ENCODE peak calls at places on chromosomes 16 and 17, in eight cellular contexts. T is heart right ventricle, J is left lung, H is fibroblast of mammary gland, A is neural crest cell, Z is suprapubic skin, V is adrenal gland, F is nephron progenitor cell. X is an unnamed sample.

GRCh38 chr17:17545031-17545820 is 46.3 kb downstream of the PEMT start:
- DNase-seq in T (no peak), J (no peak), H (peak), A (no peak), Z (no peak), V (no peak), F (no peak), X (no peak)

GRCh38 chr17:15490634-15491261 is 23.3 kb upstream of the CDRT4 start:
- DNase-seq in T (peak), J (peak), H (peak), A (peak), Z (peak), V (peak), F (peak), X (no peak)

GRCh38 chr16:24728891-24729242 is 584 bp upstream of the TNRC6A start:
- DNase-seq in T (no peak), J (no peak), H (no peak), A (no peak), Z (no peak), V (no peak), F (no peak), X (no peak)

GRCh38 chr16:7653746-7654145 is 321.1 kb downstream of the RBFOX1 start:
- DNase-seq in T (no peak), J (no peak), H (no peak), A (no peak), Z (no peak), V (no peak), F (no peak), X (no peak)

GRCh38 chr16:53744449-53744848 is 40.5 kb downstream of the FTO start:
- DNase-seq in T (no peak), J (no peak), H (no peak), A (no peak), Z (no peak), V (no peak), F (no peak), X (no peak)

GRCh38 chr17:68456529-68457167 is 648 bp downstream of the WIPI1 start:
- DNase-seq in T (peak), J (peak), H (peak), A (peak), Z (peak), V (peak), F (peak), X (no peak)

GRCh38 chr17:7060165-7060890 is 16.4 kb upstream of the SLC16A11 start:
- DNase-seq in T (no peak), J (no peak), H (peak), A (no peak), Z (no peak), V (no peak), F (no peak), X (no peak)

GRCh38 chr16:31010539-31010938 is at the start of gene STX1B:
- DNase-seq in T (no peak), J (no peak), H (no peak), A (peak), Z (no peak), V (no peak), F (peak), X (no peak)

GRCh38 chr16:54519161-54519685 is 232.6 kb upstream of the IRX3 start:
- DNase-seq in T (no peak), J (no peak), H (peak), A (no peak), Z (no peak), V (no peak), F (no peak), X (no peak)

GRCh38 chr17:66398059-66398458 is 95.6 kb downstream of the PRKCA start:
- DNase-seq in T (no peak), J (no peak), H (no peak), A (no peak), Z (no peak), V (no peak), F (no peak), X (no peak)

GRCh38 chr17:62793919-62794665 is 14.0 kb downstream of the MARCHF10 start:
- DNase-seq in T (no peak), J (no peak), H (no peak), A (no peak), Z (no peak), V (no peak), F (no peak), X (no peak)

GRCh38 chr17:64441772-64442549 is 7.0 kb upstream of the MILR1 start:
- DNase-seq in T (peak), J (peak), H (peak), A (no peak), Z (no peak), V (peak), F (no peak), X (no peak)

GRCh38 chr16:88596477-88596876 is 26.3 kb downstream of the ZC3H18 start:
- DNase-seq in T (no peak), J (no peak), H (peak), A (no peak), Z (no peak), V (no peak), F (no peak), X (no peak)

GRCh38 chr17:19348806-19349205 is 13.7 kb downstream of the B9D1 start:
- DNase-seq in T (no peak), J (no peak), H (no peak), A (no peak), Z (peak), V (peak), F (no peak), X (no peak)

GRCh38 chr17:10737168-10737622 is 7.4 kb upstream of the TMEM220 start:
- DNase-seq in T (peak), J (peak), H (peak), A (peak), Z (peak), V (peak), F (peak), X (peak)

GRCh38 chr16:72131036-72131435 is 37.4 kb downstream of the DHX38 start:
- DNase-seq in T (no peak), J (no peak), H (peak), A (no peak), Z (no peak), V (no peak), F (no peak), X (no peak)

GRCh38 chr16:57245472-57246113 is 534 bp downstream of the ARL2BP start:
- DNase-seq in T (peak), J (peak), H (peak), A (peak), Z (no peak), V (peak), F (no peak), X (no peak)

GRCh38 chr17:69423450-69423849 is 9.0 kb downstream of the MAP2K6 start:
- DNase-seq in T (no peak), J (no peak), H (no peak), A (no peak), Z (no peak), V (no peak), F (no peak), X (no peak)

GRCh38 chr17:55175788-55176425 is 88.9 kb upstream of the HLF start:
- DNase-seq in T (no peak), J (no peak), H (no peak), A (no peak), Z (no peak), V (no peak), F (no peak), X (no peak)

GRCh38 chr16:11497851-11498289 is 88.8 kb downstream of the LITAF start:
- DNase-seq in T (no peak), J (no peak), H (peak), A (no peak), Z (peak), V (peak), F (no peak), X (no peak)

GRCh38 chr17:39739885-39740356 is 2.2 kb downstream of the GRB7 start:
- DNase-seq in T (no peak), J (no peak), H (no peak), A (no peak), Z (no peak), V (no peak), F (no peak), X (no peak)

GRCh38 chr17:72479113-72479512 is 358.3 kb downstream of the SOX9 start:
- DNase-seq in T (no peak), J (no peak), H (no peak), A (no peak), Z (no peak), V (no peak), F (no peak), X (no peak)

GRCh38 chr17:4742629-4743028 is 2.9 kb upstream of the CXCL16 start:
- DNase-seq in T (no peak), J (no peak), H (no peak), A (no peak), Z (no peak), V (no peak), F (no peak), X (no peak)

GRCh38 chr16:3182608-3183444 is 5.2 kb upstream of the OR1F1 start:
- DNase-seq in T (no peak), J (no peak), H (peak), A (peak), Z (no peak), V (no peak), F (peak), X (no peak)
- TF ChIP-seq CTCF in T (no peak), J (peak), H (no peak), A (no peak), Z (peak), V (peak), F (no peak), X (no peak)

GRCh38 chr17:81469266-81469665 is 43.3 kb downstream of the ACTG1 start:
- DNase-seq in T (no peak), J (no peak), H (no peak), A (no peak), Z (no peak), V (no peak), F (no peak), X (no peak)

GRCh38 chr17:81470944-81471803 is 41.4 kb downstream of the ACTG1 start:
- DNase-seq in T (no peak), J (no peak), H (peak), A (no peak), Z (no peak), V (no peak), F (no peak), X (no peak)

GRCh38 chr17:81470270-81470943 is 42.2 kb downstream of the ACTG1 start:
- DNase-seq in T (no peak), J (no peak), H (no peak), A (no peak), Z (no peak), V (no peak), F (no peak), X (no peak)

GRCh38 chr17:81473019-81473418 is 39.6 kb downstream of the ACTG1 start:
- DNase-seq in T (no peak), J (no peak), H (no peak), A (no peak), Z (no peak), V (peak), F (no peak), X (no peak)

GRCh38 chr17:81471804-81472456 is 40.7 kb downstream of the ACTG1 start:
- DNase-seq in T (no peak), J (no peak), H (peak), A (no peak), Z (peak), V (peak), F (no peak), X (no peak)
- TF ChIP-seq CTCF in T (no peak), J (no peak), H (peak), A (no peak), Z (peak), V (no peak), F (no peak), X (no peak)

GRCh38 chr16:69938981-69939820 is 11.9 kb upstream of the CLEC18A start:
- DNase-seq in T (no peak), J (no peak), H (no peak), A (no peak), Z (peak), V (peak), F (no peak), X (no peak)

GRCh38 chr16:69936751-69937211 is 14.4 kb upstream of the CLEC18A start:
- DNase-seq in T (no peak), J (no peak), H (no peak), A (no peak), Z (peak), V (no peak), F (no peak), X (no peak)

GRCh38 chr16:69936252-69936651 is 14.9 kb upstream of the CLEC18A start:
- DNase-seq in T (no peak), J (no peak), H (no peak), A (no peak), Z (peak), V (no peak), F (no peak), X (no peak)

GRCh38 chr16:69935740-69936139 is 15.4 kb upstream of the CLEC18A start:
- DNase-seq in T (no peak), J (no peak), H (no peak), A (no peak), Z (peak), V (no peak), F (no peak), X (no peak)

GRCh38 chr16:69937465-69937951 is 13.6 kb upstream of the CLEC18A start:
- DNase-seq in T (no peak), J (no peak), H (no peak), A (no peak), Z (peak), V (no peak), F (no peak), X (no peak)
- TF ChIP-seq CTCF in T (no peak), J (no peak), H (peak), A (no peak), Z (no peak), V (peak), F (peak), X (no peak)

DNA sequence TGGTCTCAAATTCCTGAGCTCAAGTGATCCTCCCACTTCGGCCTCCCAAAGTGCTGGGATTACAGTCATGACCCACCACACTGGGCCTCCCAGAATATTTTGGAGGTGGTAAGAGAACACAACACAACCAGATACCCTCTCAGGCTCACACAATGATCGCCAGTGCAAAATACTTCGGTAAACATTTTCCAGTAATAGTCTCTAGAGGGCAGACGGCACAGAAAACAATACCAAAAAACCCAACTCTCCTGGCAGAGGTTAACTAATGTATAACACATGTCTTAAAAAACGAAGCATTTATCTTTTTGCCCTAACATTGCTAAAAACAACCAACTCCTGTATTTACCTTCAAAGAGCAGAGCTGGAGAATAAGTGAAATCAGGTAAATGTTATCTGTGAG is 10.5 kb downstream of the NUFIP2 start:
- DNase-seq in T (no peak), J (no peak), H (peak), A (no peak), Z (no peak), V (no peak), F (no peak), X (no peak)
- TF ChIP-seq CTCF in T (no peak), J (no peak), H (peak), A (peak), Z (no peak), V (no peak), F (no peak), X (peak)

GRCh38 chr16:47571049-47571448 is 109.9 kb downstream of the PHKB start:
- DNase-seq in T (no peak), J (no peak), H (no peak), A (no peak), Z (no peak), V (no peak), F (no peak), X (no peak)
- TF ChIP-seq CTCF in T (no peak), J (no peak), H (no peak), A (no peak), Z (no peak), V (no peak), F (no peak), X (no peak)

DNA sequence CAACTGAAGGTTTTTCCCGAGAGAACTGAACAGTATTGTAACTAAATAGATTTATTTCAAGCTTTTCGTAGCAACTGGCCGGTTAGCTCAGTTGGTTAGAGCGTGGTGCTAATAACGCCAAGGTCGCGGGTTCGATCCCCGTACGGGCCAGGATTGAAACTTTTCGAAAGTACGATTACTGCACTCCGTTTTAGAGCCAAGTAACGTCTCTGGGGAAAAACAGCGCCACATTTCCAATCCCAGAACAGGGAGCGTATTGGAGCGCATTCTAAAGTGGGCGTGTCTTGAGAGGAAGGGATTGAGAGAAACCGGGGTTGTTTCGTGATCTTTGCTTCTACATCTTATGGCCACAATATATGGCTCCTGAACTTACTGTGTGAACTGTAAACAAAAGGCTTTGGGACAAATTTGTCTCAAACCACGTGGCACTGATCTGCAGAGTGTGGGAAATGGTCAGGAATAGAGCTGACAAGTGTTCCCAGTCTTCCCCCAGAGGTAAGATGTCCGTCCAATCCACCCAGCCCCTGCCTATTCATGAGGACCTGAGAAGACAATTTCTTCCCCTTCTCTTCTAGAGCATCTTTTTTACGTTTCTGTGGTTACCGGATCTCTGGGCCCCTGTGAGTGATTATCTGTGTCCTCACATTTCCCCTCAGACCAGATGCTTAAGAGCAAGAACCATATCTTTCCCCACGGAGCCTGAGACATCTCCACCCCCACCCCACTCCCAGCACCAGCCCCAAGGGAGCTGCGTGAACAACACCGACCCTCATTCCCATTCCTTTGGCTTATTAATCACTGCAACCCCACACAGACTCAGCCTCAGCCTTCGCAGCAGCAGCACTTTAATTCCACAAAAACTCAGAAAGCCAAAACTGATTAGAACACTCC is 2.2 kb downstream of the BORCS6 start:
- DNase-seq in T (peak), J (peak), H (peak), A (peak), Z (peak), V (peak), F (peak), X (peak)
- TF ChIP-seq CTCF in T (no peak), J (no peak), H (no peak), A (no peak), Z (no peak), V (no peak), F (no peak), X (no peak)

DNA sequence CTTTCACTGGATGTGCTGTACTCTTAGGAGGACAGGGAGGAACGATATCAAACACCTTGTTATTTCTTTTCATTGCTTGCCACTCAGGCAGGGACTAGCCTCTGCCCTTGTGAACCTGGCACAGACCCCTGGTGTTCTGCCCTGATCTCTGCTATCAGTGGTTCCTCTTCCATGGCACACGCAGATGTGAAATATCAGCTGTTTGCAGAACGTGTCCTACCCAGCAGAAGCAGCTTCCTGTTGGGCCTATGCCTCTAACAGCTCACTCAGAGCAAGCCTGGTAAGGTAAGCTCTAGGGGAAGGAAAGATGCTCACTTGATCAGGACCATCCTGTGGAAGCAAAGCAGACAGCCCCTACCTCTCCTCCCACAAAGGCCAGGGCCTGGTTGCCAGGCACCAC is 41.1 kb upstream of the GFOD2 start:
- DNase-seq in T (no peak), J (no peak), H (no peak), A (no peak), Z (no peak), V (no peak), F (no peak), X (no peak)
- TF ChIP-seq CTCF in T (no peak), J (no peak), H (no peak), A (no peak), Z (no peak), V (no peak), F (no peak), X (no peak)

GRCh38 chr17:14268264-14268663 is 31.6 kb upstream of the CDRT15 start:
- DNase-seq in T (no peak), J (no peak), H (peak), A (no peak), Z (no peak), V (no peak), F (no peak), X (no peak)

GRCh38 chr17:14269473-14269872 is 31.4 kb upstream of the HS3ST3B1 start:
- DNase-seq in T (no peak), J (no peak), H (no peak), A (no peak), Z (no peak), V (no peak), F (no peak), X (no peak)

GRCh38 chr17:14270508-14270907 is 30.4 kb upstream of the HS3ST3B1 start:
- DNase-seq in T (no peak), J (no peak), H (no peak), A (no peak), Z (no peak), V (no peak), F (no peak), X (no peak)
- TF ChIP-seq CTCF in T (no peak), J (no peak), H (no peak), A (no peak), Z (no peak), V (no peak), F (no peak), X (no peak)

GRCh38 chr17:31392002-31392855 is 754 bp downstream of the RAB11FIP4 start:
- DNase-seq in T (no peak), J (no peak), H (no peak), A (no peak), Z (peak), V (no peak), F (no peak), X (no peak)
- TF ChIP-seq CTCF in T (no peak), J (no peak), H (no peak), A (no peak), Z (no peak), V (no peak), F (no peak), X (no peak)

X was measured in progenitor cell of endocrine pancreas.